ENCODE peak calls at places on chromosomes 11 and 22, in five cellular contexts. One of them, this sample, is unnamed. For H3K4me1, the result is how much of the 10 kb centered on the place peaks cover.

GRCh38 chr22:29985912-29986311 is 94.4 kb upstream of the HORMAD2 start:
- DNase-seq in IMR-90: no peak
- DNase-seq in uterus: no peak
- DNase-seq in OCI-LY7: no peak
- DNase-seq in kidney: no peak
- DNase-seq in this sample: no peak

GRCh38 chr11:65132988-65133700 is 1.2 kb downstream of the SYVN1 start:
- DNase-seq in uterus: peak
- DNase-seq in OCI-LY7: peak
- DNase-seq in IMR-90: no peak
- DNase-seq in kidney: peak
- DNase-seq in this sample: no peak

GRCh38 chr22:38205261-38206128 is 3.7 kb downstream of the MAFF start:
- DNase-seq in uterus: peak
- DNase-seq in kidney: peak
- DNase-seq in IMR-90: peak
- DNase-seq in OCI-LY7: no peak
- DNase-seq in this sample: peak

GRCh38 chr11:116644201-116644947 is 128.4 kb downstream of the BUD13 start:
- DNase-seq in uterus: no peak
- DNase-seq in IMR-90: no peak
- DNase-seq in kidney: no peak
- DNase-seq in OCI-LY7: no peak
- DNase-seq in this sample: no peak

GRCh38 chr11:64694821-64695365 is 28.1 kb downstream of the NRXN2 start:
- DNase-seq in IMR-90: no peak
- DNase-seq in kidney: no peak
- DNase-seq in uterus: no peak
- DNase-seq in OCI-LY7: peak
- DNase-seq in this sample: no peak

GRCh38 chr11:134275534-134276395 is at the start of gene GLB1L3:
- DNase-seq in uterus: peak
- DNase-seq in IMR-90: no peak
- DNase-seq in kidney: no peak
- DNase-seq in OCI-LY7: no peak
- DNase-seq in this sample: no peak

GRCh38 chr22:22893891-22894739 is 6.5 kb downstream of the IGLL5 start:
- DNase-seq in kidney: no peak
- DNase-seq in IMR-90: no peak
- DNase-seq in uterus: no peak
- DNase-seq in OCI-LY7: peak
- DNase-seq in this sample: no peak

GRCh38 chr11:44345781-44346180 is 35.8 kb upstream of the ALX4 start:
- DNase-seq in OCI-LY7: no peak
- DNase-seq in IMR-90: no peak
- DNase-seq in uterus: no peak
- DNase-seq in kidney: no peak
- DNase-seq in this sample: no peak

GRCh38 chr11:115775846-115776245 is 271.6 kb upstream of the CADM1 start:
- DNase-seq in OCI-LY7: no peak
- DNase-seq in IMR-90: no peak
- DNase-seq in kidney: no peak
- DNase-seq in uterus: no peak
- DNase-seq in this sample: no peak

GRCh38 chr22:49028111-49028510 is 799.6 kb downstream of the BRD1 start:
- DNase-seq in IMR-90: no peak
- DNase-seq in uterus: no peak
- DNase-seq in OCI-LY7: no peak
- DNase-seq in kidney: peak
- DNase-seq in this sample: no peak

GRCh38 chr22:30325724-30326703 is 727 bp downstream of the TBC1D10A start:
- DNase-seq in OCI-LY7: peak
- DNase-seq in uterus: peak
- DNase-seq in kidney: peak
- DNase-seq in IMR-90: no peak
- DNase-seq in this sample: no peak

GRCh38 chr11:93169950-93170561 is 27.7 kb downstream of the SLC36A4 start:
- DNase-seq in uterus: no peak
- DNase-seq in IMR-90: peak
- DNase-seq in kidney: no peak
- DNase-seq in OCI-LY7: peak
- DNase-seq in this sample: no peak

GRCh38 chr11:46889689-46890475 is 28.5 kb downstream of the LRP4 start:
- DNase-seq in OCI-LY7: peak
- DNase-seq in IMR-90: peak
- DNase-seq in kidney: no peak
- DNase-seq in uterus: peak
- DNase-seq in this sample: peak

GRCh38 chr11:64207247-64208085 is 945 bp downstream of the FERMT3 start:
- DNase-seq in uterus: peak
- DNase-seq in OCI-LY7: peak
- DNase-seq in IMR-90: peak
- DNase-seq in kidney: peak
- DNase-seq in this sample: no peak

GRCh38 chr11:79088967-79089366 is 351.9 kb downstream of the TENM4 start:
- DNase-seq in IMR-90: no peak
- DNase-seq in kidney: no peak
- DNase-seq in uterus: no peak
- DNase-seq in OCI-LY7: no peak
- DNase-seq in this sample: no peak

GRCh38 chr22:23892626-23893445 is 1.3 kb upstream of the MIF start:
- DNase-seq in OCI-LY7: no peak
- DNase-seq in kidney: peak
- DNase-seq in IMR-90: no peak
- DNase-seq in uterus: no peak
- DNase-seq in this sample: no peak

GRCh38 chr22:37326726-37327125 is 44.4 kb downstream of the CYTH4 start:
- DNase-seq in uterus: no peak
- DNase-seq in kidney: no peak
- DNase-seq in OCI-LY7: no peak
- DNase-seq in IMR-90: no peak
- DNase-seq in this sample: no peak

GRCh38 chr22:25153961-25154685 is 45.5 kb upstream of the CRYBB3 start:
- DNase-seq in IMR-90: no peak
- DNase-seq in uterus: peak
- DNase-seq in OCI-LY7: no peak
- DNase-seq in kidney: no peak
- DNase-seq in this sample: peak

GRCh38 chr11:6438979-6439571 is 1.7 kb downstream of the HPX start:
- DNase-seq in IMR-90: peak
- DNase-seq in uterus: peak
- DNase-seq in kidney: no peak
- DNase-seq in OCI-LY7: peak
- DNase-seq in this sample: no peak

GRCh38 chr11:110098645-110099044 is 5.5 kb downstream of the ZC3H12C start:
- DNase-seq in uterus: no peak
- DNase-seq in OCI-LY7: peak
- DNase-seq in IMR-90: peak
- DNase-seq in kidney: no peak
- DNase-seq in this sample: no peak

GRCh38 chr11:66850588-66851250 is 6.1 kb upstream of the LRFN4 start:
- DNase-seq in IMR-90: no peak
- DNase-seq in OCI-LY7: no peak
- DNase-seq in kidney: peak
- DNase-seq in uterus: peak
- DNase-seq in this sample: no peak

DNA sequence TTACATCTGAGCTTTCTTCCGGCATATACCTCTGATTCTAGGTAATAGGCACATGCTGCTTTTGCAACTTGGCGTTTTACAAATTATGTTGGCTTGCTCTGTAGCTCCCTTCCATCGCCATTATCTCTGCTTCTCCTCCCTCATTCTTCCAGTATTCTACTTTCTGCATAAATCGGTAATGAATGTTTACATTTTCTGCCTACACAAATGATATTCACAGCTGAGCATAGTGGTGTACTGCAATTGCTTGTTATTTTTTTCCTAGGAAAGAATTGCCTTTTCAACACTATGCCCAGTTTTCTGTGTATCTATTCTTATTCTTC is 18.9 kb downstream of the MED15 start:
- DNase-seq in uterus: no peak
- DNase-seq in kidney: no peak
- DNase-seq in OCI-LY7: no peak
- DNase-seq in IMR-90: no peak
- DNase-seq in this sample: no peak
- H3K4me1 ChIP-seq in uterus: under half
- H3K4me1 ChIP-seq in kidney: under half
- H3K4me1 ChIP-seq in OCI-LY7: under half
- H3K4me1 ChIP-seq in IMR-90: under half
- H3K4me1 ChIP-seq in this sample: under half

GRCh38 chr11:41826129-41826528 is 366.7 kb upstream of the LRRC4C start:
- DNase-seq in IMR-90: no peak
- DNase-seq in uterus: no peak
- DNase-seq in OCI-LY7: no peak
- DNase-seq in kidney: peak
- DNase-seq in this sample: no peak
- H3K4me1 ChIP-seq in IMR-90: under half
- H3K4me1 ChIP-seq in uterus: under half
- H3K4me1 ChIP-seq in OCI-LY7: under half
- H3K4me1 ChIP-seq in kidney: under half
- H3K4me1 ChIP-seq in this sample: under half

GRCh38 chr11:121933694-121934093 is 182.3 kb downstream of the BLID start:
- DNase-seq in OCI-LY7: no peak
- DNase-seq in uterus: no peak
- DNase-seq in kidney: no peak
- DNase-seq in IMR-90: peak
- DNase-seq in this sample: no peak
- H3K4me1 ChIP-seq in OCI-LY7: under half
- H3K4me1 ChIP-seq in uterus: under half
- H3K4me1 ChIP-seq in kidney: under half
- H3K4me1 ChIP-seq in IMR-90: under half
- H3K4me1 ChIP-seq in this sample: under half

GRCh38 chr11:2688381-2689231 is 11.2 kb downstream of the KCNQ1OT1 start:
- DNase-seq in uterus: peak
- DNase-seq in IMR-90: no peak
- DNase-seq in OCI-LY7: no peak
- DNase-seq in kidney: peak
- DNase-seq in this sample: no peak
- H3K4me1 ChIP-seq in uterus: under half
- H3K4me1 ChIP-seq in IMR-90: under half
- H3K4me1 ChIP-seq in OCI-LY7: under half
- H3K4me1 ChIP-seq in kidney: under half
- H3K4me1 ChIP-seq in this sample: under half

GRCh38 chr11:17286332-17286731 is 9.8 kb downstream of the NUCB2 start:
- DNase-seq in IMR-90: no peak
- DNase-seq in kidney: no peak
- DNase-seq in OCI-LY7: no peak
- DNase-seq in uterus: no peak
- DNase-seq in this sample: no peak
- H3K4me1 ChIP-seq in IMR-90: under half
- H3K4me1 ChIP-seq in kidney: under half
- H3K4me1 ChIP-seq in OCI-LY7: under half
- H3K4me1 ChIP-seq in uterus: under half
- H3K4me1 ChIP-seq in this sample: under half

DNA sequence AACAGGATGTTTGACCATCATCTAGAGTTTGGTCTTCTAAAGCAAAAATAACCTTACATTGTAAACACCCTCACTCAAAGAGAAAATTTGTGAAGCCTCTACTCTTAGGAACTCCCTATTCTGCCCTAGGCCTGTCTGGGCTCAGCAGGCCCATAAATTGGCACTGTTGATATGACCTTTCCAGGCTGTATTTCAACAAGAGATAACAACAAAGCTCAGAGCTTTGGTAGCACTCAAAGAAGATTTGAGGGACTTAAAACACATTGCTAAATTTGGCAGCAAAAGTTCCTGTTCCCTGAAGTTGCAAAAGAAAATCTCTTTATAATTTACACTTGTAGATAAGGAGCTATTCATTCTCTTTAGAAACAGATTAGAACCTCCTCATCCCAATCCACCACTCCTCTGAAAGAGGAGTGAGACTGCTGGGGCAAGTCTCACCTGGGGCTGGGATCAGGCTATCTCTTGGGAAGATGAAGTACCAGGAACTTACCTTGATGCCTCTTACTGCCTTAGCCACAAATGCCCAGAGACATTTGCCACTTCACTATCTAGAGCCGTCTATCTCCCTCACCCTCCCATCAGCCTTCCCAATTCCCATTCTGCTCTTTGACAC is 110.4 kb upstream of the AKIP1 start:
- DNase-seq in OCI-LY7: no peak
- DNase-seq in kidney: no peak
- DNase-seq in IMR-90: no peak
- DNase-seq in uterus: no peak
- DNase-seq in this sample: no peak
- H3K4me1 ChIP-seq in OCI-LY7: under half
- H3K4me1 ChIP-seq in kidney: under half
- H3K4me1 ChIP-seq in IMR-90: under half
- H3K4me1 ChIP-seq in uterus: under half
- H3K4me1 ChIP-seq in this sample: under half

GRCh38 chr11:16993495-16993894 is 20.7 kb downstream of the PLEKHA7 start:
- DNase-seq in IMR-90: no peak
- DNase-seq in OCI-LY7: no peak
- DNase-seq in uterus: no peak
- DNase-seq in kidney: no peak
- DNase-seq in this sample: no peak
- H3K4me1 ChIP-seq in IMR-90: under half
- H3K4me1 ChIP-seq in OCI-LY7: under half
- H3K4me1 ChIP-seq in uterus: under half
- H3K4me1 ChIP-seq in kidney: half or more
- H3K4me1 ChIP-seq in this sample: under half